ENCODE peak calls at places on chromosome 1, in ten cellular contexts. L, O, P, Q, S, M, G, N, A and E are unnamed samples. For H3K36me3, the result is how much of the 10 kb centered on the place peaks cover.

GRCh38 chr1:44266400-44267344 is 53.4 kb downstream of the DMAP1 start:
- DNase-seq in L (no peak), G (peak), M (no peak), S (no peak), P (no peak), A (no peak), O (no peak), N (no peak), Q (no peak), E (no peak)

GRCh38 chr1:25198731-25199231 is 33.5 kb downstream of the SYF2 start:
- DNase-seq in O (no peak), N (no peak), L (no peak), M (no peak), A (peak), Q (no peak), P (peak), G (peak), S (no peak), E (no peak)

GRCh38 chr1:58689167-58689566 is 10.7 kb downstream of the MYSM1 start:
- DNase-seq in S (no peak), P (no peak), Q (no peak), M (no peak), O (no peak), L (no peak), N (no peak), A (no peak), G (no peak), E (no peak)

GRCh38 chr1:77281491-77282186 is at the start of gene AK5:
- DNase-seq in Q (no peak), M (peak), G (peak), O (no peak), A (peak), N (peak), P (peak), S (no peak), L (no peak), E (peak)

GRCh38 chr1:21175324-21175669 is 1.4 kb downstream of the EIF4G3 start:
- DNase-seq in M (no peak), P (peak), S (no peak), O (no peak), G (peak), L (peak), A (peak), N (peak), Q (no peak), E (peak)

GRCh38 chr1:62013264-62013663 is 181.4 kb upstream of the L1TD1 start:
- DNase-seq in N (no peak), P (no peak), Q (no peak), S (no peak), M (no peak), A (no peak), L (no peak), O (no peak), G (no peak), E (no peak)

GRCh38 chr1:22755641-22756040 is 45.0 kb downstream of the EPHB2 start:
- DNase-seq in P (no peak), G (no peak), L (no peak), N (no peak), Q (no peak), A (no peak), S (no peak), M (no peak), O (no peak), E (no peak)

GRCh38 chr1:87810166-87810565 is 481.5 kb downstream of the LMO4 start:
- DNase-seq in L (no peak), O (no peak), N (no peak), P (no peak), A (no peak), M (no peak), G (no peak), S (no peak), Q (no peak), E (no peak)

GRCh38 chr1:227753999-227754764 is 18.9 kb downstream of the SNAP47 start:
- DNase-seq in A (no peak), P (no peak), G (no peak), S (no peak), N (no peak), M (no peak), L (peak), Q (no peak), O (no peak), E (no peak)

DNA sequence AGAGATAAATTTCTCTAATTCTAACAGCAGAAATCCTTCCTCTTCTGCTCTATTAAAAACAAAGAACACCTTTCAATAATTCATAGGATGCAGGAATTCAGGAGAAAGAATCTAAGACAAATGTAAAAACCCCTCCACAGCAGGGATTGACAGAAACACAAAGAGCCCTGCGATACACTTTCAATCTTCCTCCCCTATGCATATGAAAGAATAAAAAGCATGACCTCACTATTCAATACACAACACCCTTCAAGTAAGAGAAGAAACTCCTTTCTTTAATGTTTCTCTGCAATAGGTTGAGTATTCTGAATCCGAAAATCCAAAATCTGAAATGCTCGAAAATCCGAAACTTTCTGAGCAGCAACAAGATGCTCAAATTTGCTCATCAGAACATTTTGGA is 17.1 kb downstream of the SRSF4 start:
- DNase-seq in G (no peak), L (no peak), P (no peak), O (no peak), N (no peak), A (no peak), Q (no peak), M (no peak), S (no peak), E (no peak)
- H3K36me3 ChIP-seq in G (under half), L (half or more), P (under half), O (under half), N (half or more), A (under half), Q (under half), M (under half), S (under half), E (half or more)

DNA sequence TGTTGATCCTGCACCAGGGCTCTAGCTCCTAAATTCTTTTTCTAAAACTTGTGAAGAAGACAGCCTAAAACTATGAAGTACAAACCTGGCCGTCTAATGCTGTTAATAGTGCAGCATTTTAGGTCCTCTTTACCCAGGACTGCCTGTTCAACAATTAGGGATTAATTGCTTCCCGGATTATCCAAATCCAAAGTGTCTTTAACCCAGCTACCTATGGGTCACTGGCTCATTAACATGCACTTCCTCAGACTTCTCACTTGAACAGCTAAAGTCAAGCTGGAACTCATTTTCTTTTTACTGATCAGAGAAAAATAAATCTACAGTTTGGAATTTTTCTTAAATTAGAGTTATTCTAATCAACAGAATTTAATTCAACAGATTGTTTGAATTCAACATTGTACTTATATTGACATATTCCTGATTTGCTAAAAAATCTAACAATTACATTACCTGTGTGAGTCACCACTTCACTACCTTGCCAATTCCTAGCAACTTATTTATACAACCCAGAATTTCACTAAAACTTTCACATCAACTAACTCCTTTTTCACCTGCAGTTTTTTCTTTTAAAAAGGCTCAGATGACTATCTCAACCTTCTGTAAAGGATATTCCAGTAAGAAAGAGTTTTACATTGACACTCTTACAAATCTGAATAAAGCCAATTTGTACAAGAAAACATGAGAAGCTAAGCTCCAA is 3.3 kb downstream of the HNRNPU start:
- DNase-seq in Q (no peak), N (no peak), G (no peak), L (no peak), M (no peak), O (no peak), A (no peak), P (no peak), S (no peak), E (no peak)
- H3K36me3 ChIP-seq in Q (under half), N (half or more), G (under half), L (half or more), M (under half), O (half or more), A (under half), P (under half), S (under half), E (half or more)

GRCh38 chr1:206419783-206420182 is 50.5 kb upstream of the IKBKE start:
- DNase-seq in O (no peak), Q (no peak), G (no peak), A (no peak), S (no peak), N (no peak), P (no peak), M (no peak), L (no peak), E (no peak)

GRCh38 chr1:206421616-206422355 is 48.5 kb upstream of the IKBKE start:
- DNase-seq in P (no peak), Q (no peak), L (no peak), M (no peak), G (no peak), O (no peak), A (no peak), S (no peak), N (no peak), E (no peak)

GRCh38 chr1:206420471-206420870 is 49.8 kb upstream of the IKBKE start:
- DNase-seq in S (no peak), A (no peak), N (no peak), G (no peak), P (no peak), O (no peak), Q (no peak), L (no peak), M (no peak), E (no peak)

GRCh38 chr1:206419250-206419649 is 51.0 kb upstream of the IKBKE start:
- DNase-seq in O (no peak), N (no peak), M (no peak), Q (no peak), L (no peak), S (no peak), P (no peak), A (no peak), G (peak), E (no peak)

DNA sequence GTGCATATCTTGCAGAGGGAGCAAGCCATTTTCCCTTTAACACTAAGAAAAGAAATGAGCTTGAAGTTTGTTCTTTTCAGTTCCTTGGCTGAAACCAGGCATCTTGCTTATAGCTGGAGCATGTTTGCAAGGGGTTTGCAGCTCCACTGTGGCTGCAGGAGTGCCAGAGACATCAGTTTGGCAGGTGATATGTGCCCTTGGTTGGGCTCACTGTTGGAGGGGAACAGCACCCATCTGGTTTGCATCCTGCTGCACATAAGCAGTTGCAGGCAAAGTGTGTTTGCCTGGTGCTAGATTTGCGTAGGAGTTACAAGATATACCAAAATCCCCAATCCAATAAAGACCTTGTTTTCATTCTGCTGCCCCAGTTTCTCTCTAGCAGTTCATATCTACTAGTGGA is 47.8 kb upstream of the IKBKE start:
- DNase-seq in M (no peak), A (no peak), G (no peak), L (no peak), P (no peak), O (no peak), N (no peak), S (no peak), Q (no peak), E (no peak)
- H3K36me3 ChIP-seq in M (under half), A (under half), G (under half), L (half or more), P (under half), O (under half), N (half or more), S (under half), Q (under half), E (half or more)

GRCh38 chr1:51753969-51754368 is 124.6 kb downstream of the NRDC start:
- DNase-seq in S (no peak), P (no peak), Q (no peak), G (no peak), N (no peak), L (no peak), O (no peak), M (no peak), A (no peak), E (no peak)

GRCh38 chr1:51749151-51749550 is 129.4 kb downstream of the NRDC start:
- DNase-seq in M (no peak), O (no peak), A (no peak), Q (no peak), G (no peak), P (no peak), N (no peak), S (no peak), L (no peak), E (no peak)

GRCh38 chr1:51752073-51752948 is 126.2 kb downstream of the NRDC start:
- DNase-seq in M (no peak), G (no peak), P (no peak), N (no peak), S (no peak), A (no peak), Q (no peak), L (no peak), O (no peak), E (no peak)

GRCh38 chr1:51750218-51750617 is 128.3 kb downstream of the NRDC start:
- DNase-seq in O (no peak), Q (no peak), N (no peak), S (no peak), M (no peak), G (no peak), A (no peak), P (no peak), L (no peak), E (no peak)

DNA sequence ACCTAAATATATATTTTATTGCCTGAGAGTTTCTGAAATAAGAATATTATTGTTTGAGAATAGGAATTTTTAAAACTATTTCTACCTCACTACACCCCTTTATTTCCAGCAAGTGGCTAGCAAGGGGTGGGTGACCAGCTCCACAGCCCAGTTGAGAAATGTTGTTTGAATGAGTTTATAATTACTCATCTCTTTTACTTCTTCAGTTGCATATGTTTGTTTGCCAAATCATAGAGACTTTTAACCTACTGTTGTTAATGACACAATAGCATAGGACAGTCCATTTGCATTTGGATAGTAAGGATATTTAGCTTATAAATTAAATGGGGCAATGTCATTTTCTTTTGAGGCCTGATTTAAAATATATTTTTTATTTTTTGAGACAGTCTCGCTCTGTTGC is 127.8 kb downstream of the NRDC start:
- DNase-seq in L (no peak), G (no peak), N (no peak), S (no peak), A (no peak), O (no peak), M (no peak), P (no peak), Q (no peak), E (no peak)
- H3K36me3 ChIP-seq in L (under half), G (under half), N (half or more), S (under half), A (under half), O (under half), M (under half), P (under half), Q (under half), E (under half)

DNA sequence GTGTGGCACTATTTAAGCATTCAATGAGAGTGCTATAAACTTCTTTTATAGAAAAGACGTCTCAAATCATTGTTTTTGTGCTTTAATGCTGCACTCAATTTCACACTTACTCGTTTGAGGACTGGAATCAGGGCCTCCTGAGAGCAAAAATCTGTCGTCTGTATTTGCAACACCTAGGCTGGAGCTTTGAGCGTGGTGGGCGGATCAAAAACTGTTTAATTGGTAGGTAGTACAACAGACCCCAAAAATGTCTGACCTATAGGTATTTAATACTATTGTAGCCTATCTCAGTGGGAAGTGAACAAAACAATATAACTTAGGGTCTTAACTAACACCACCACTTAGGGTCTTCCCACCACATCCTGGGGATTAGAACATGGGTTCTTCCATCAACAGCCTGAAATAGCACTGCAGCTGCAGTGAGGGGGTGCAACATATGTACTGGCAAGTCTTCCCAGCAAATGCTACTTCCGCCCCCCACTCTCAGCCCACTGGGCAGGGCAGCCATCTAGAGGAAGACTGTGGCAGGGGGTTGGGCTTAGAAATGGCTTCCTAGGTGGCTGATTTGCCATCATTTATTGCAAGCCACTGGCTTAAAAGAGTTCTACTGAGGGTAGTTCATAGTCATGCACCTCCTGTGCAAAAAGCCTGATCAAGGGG is 48.3 kb downstream of the CD46 start:
- DNase-seq in A (no peak), P (no peak), N (no peak), M (no peak), O (no peak), Q (no peak), L (peak), G (no peak), S (no peak), E (no peak)
- H3K36me3 ChIP-seq in A (under half), P (under half), N (under half), M (under half), O (under half), Q (under half), L (half or more), G (under half), S (under half), E (half or more)

DNA sequence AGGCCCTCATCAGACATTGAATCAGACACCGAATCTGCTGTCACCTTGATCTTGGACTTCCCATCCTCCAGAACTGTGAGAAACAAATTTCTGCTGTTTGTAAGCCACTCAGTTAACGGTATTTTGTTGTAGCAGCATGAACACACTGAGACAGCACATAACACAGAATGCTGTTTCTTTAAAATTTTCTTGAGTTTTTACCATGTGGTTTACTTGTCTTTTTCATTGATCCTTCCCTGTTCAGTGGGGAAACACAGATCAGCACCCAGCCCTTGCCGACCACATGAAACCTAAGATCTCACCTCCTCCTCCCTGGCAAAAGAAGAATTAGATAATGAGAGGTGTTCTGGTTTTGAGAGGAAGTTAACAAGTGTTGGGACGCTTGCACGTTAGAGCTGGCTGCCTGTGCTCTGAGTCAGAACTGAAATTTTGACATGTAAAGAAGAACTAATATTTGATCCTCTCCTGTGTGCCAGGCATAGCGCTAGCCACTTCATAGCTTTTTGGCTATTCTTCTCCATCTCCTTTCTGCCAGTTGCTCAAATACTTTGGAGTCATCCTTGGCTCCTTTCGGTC is 179.6 kb downstream of the DHRS3 start:
- DNase-seq in N (no peak), O (no peak), L (no peak), Q (no peak), S (no peak), P (no peak), M (peak), A (no peak), G (no peak), E (no peak)
- H3K36me3 ChIP-seq in N (under half), O (under half), L (under half), Q (under half), S (under half), P (under half), M (under half), A (under half), G (under half), E (under half)

GRCh38 chr1:93172778-93173177 is 7.4 kb downstream of the TMED5 start:
- DNase-seq in G (no peak), O (no peak), N (no peak), S (no peak), A (no peak), P (no peak), Q (no peak), M (no peak), L (no peak), E (no peak)
- H3K36me3 ChIP-seq in G (under half), O (under half), N (under half), S (under half), A (under half), P (under half), Q (under half), M (under half), L (under half), E (under half)

GRCh38 chr1:160420881-160421842 is 20.8 kb downstream of the VANGL2 start:
- DNase-seq in N (no peak), S (no peak), G (no peak), O (no peak), M (no peak), Q (no peak), L (no peak), P (no peak), A (no peak), E (no peak)
- H3K36me3 ChIP-seq in N (under half), S (under half), G (under half), O (under half), M (under half), Q (under half), L (under half), P (under half), A (under half), E (under half)